ENCODE peak calls at places on chromosome 13, in eight cellular contexts. Y, D, C, B, R, K, V and U are unnamed samples.

GRCh38 chr13:80040219-80040976 is 300.5 kb downstream of the SPRY2 start:
- DNase-seq in K (no peak), Y (no peak), V (peak), D (peak), B (no peak), R (no peak), C (no peak), U (peak)

GRCh38 chr13:102700088-102701031 is 5.5 kb upstream of the METTL21C start:
- DNase-seq in K (no peak), V (no peak), B (no peak), D (no peak), Y (no peak), R (no peak), C (no peak), U (no peak)

GRCh38 chr13:23392925-23393645 is 40.4 kb downstream of the SACS start:
- DNase-seq in Y (no peak), V (no peak), C (no peak), R (no peak), K (no peak), B (no peak), D (no peak), U (no peak)

GRCh38 chr13:110308377-110309158 is 1.5 kb downstream of the COL4A2 start:
- DNase-seq in R (no peak), C (peak), Y (no peak), V (peak), B (no peak), K (no peak), D (peak), U (peak)

GRCh38 chr13:70173236-70173959 is 65.1 kb upstream of the KLHL1 start:
- DNase-seq in V (peak), D (no peak), K (no peak), B (no peak), Y (no peak), C (no peak), R (no peak), U (no peak)

GRCh38 chr13:46168341-46168740 is 13.6 kb downstream of the LCP1 start:
- DNase-seq in Y (no peak), D (no peak), K (peak), V (no peak), B (no peak), R (peak), C (no peak), U (no peak)

GRCh38 chr13:112802808-112803207 is 113.0 kb downstream of the ATP11A start:
- DNase-seq in V (no peak), K (no peak), Y (no peak), C (no peak), D (no peak), B (no peak), R (no peak), U (no peak)

GRCh38 chr13:43145556-43145955 is 122.2 kb downstream of the DNAJC15 start:
- DNase-seq in B (no peak), K (no peak), C (no peak), D (no peak), V (no peak), Y (no peak), R (no peak), U (peak)

GRCh38 chr13:27442797-27443196 is 7.6 kb downstream of the MTIF3 start:
- DNase-seq in D (no peak), B (no peak), R (no peak), C (no peak), K (no peak), V (no peak), Y (no peak), U (no peak)

GRCh38 chr13:41065098-41065497 is 3.8 kb downstream of the WBP4 start:
- DNase-seq in R (no peak), V (peak), K (no peak), D (no peak), B (no peak), Y (no peak), C (no peak), U (no peak)

GRCh38 chr13:113666951-113667701 is at the start of gene GRK1:
- DNase-seq in C (peak), K (no peak), D (no peak), R (no peak), Y (no peak), B (no peak), V (no peak), U (no peak)

GRCh38 chr13:30312859-30313258 is 5.5 kb upstream of the KATNAL1 start:
- DNase-seq in B (no peak), K (no peak), R (no peak), C (no peak), V (no peak), Y (no peak), D (no peak), U (no peak)

GRCh38 chr13:24274452-24274971 is 34.9 kb upstream of the C1QTNF9 start:
- DNase-seq in C (no peak), R (peak), D (no peak), B (no peak), Y (no peak), K (peak), V (no peak), U (no peak)

GRCh38 chr13:80830431-80830830 is 489.5 kb upstream of the SPRY2 start:
- DNase-seq in D (no peak), Y (no peak), R (no peak), C (no peak), K (no peak), V (no peak), B (no peak), U (no peak)

GRCh38 chr13:109764474-109765292 is 21.7 kb downstream of the IRS2 start:
- DNase-seq in C (no peak), K (no peak), B (no peak), D (peak), R (no peak), V (no peak), Y (no peak), U (no peak)

GRCh38 chr13:20270163-20270865 is 38.2 kb upstream of the GJB6 start:
- DNase-seq in R (no peak), Y (no peak), D (peak), C (no peak), K (no peak), B (no peak), V (no peak), U (no peak)

GRCh38 chr13:114056205-114057013 is 76.0 kb downstream of the RASA3 start:
- DNase-seq in R (no peak), B (no peak), Y (no peak), C (no peak), V (no peak), K (no peak), D (no peak), U (no peak)

GRCh38 chr13:42068886-42069285 is 20.4 kb downstream of the DGKH start:
- DNase-seq in K (no peak), B (no peak), Y (no peak), V (no peak), C (no peak), R (no peak), D (no peak), U (no peak)

GRCh38 chr13:111561091-111561778 is 240.8 kb downstream of the TEX29 start:
- DNase-seq in K (no peak), R (no peak), D (no peak), Y (no peak), C (no peak), V (no peak), B (no peak), U (no peak)

GRCh38 chr13:27797228-27797624 is 4.9 kb downstream of the GSX1 start:
- DNase-seq in D (peak), Y (no peak), K (no peak), B (no peak), V (peak), R (no peak), C (peak), U (peak)

GRCh38 chr13:111877906-111878305 is 189.0 kb upstream of the SOX1 start:
- DNase-seq in K (no peak), R (no peak), D (no peak), Y (no peak), V (no peak), C (no peak), B (no peak), U (no peak)

GRCh38 chr13:113034451-113035208 is 65.6 kb downstream of the MCF2L start:
- DNase-seq in Y (no peak), C (peak), R (no peak), D (peak), V (peak), B (peak), K (no peak), U (peak)

GRCh38 chr13:51269039-51269438 is 46.8 kb downstream of the FAM124A start:
- DNase-seq in C (no peak), V (no peak), B (no peak), R (no peak), D (no peak), Y (no peak), K (no peak), U (no peak)

GRCh38 chr13:47288546-47288945 is 391.7 kb upstream of the HTR2A start:
- DNase-seq in V (no peak), R (no peak), D (no peak), K (no peak), C (no peak), B (no peak), Y (no peak), U (no peak)

GRCh38 chr13:40153516-40153915 is 498.1 kb downstream of the COG6 start:
- DNase-seq in C (no peak), D (no peak), V (no peak), R (no peak), B (no peak), K (no peak), Y (no peak), U (no peak)

GRCh38 chr13:43079392-43079931 is 56.1 kb downstream of the DNAJC15 start:
- DNase-seq in R (no peak), V (no peak), Y (no peak), C (no peak), D (no peak), B (no peak), K (no peak), U (no peak)

GRCh38 chr13:50422181-50423148 is 407.2 kb downstream of the KCNRG start:
- DNase-seq in K (no peak), B (no peak), Y (no peak), C (no peak), V (no peak), R (no peak), D (no peak), U (no peak)

GRCh38 chr13:25384747-25385270 is 13.0 kb downstream of the ATP8A2 start:
- DNase-seq in K (no peak), R (no peak), D (no peak), Y (no peak), C (no peak), V (no peak), B (no peak), U (no peak)

GRCh38 chr13:40445557-40445990 is 220.9 kb downstream of the FOXO1 start:
- DNase-seq in D (peak), R (no peak), B (no peak), C (no peak), Y (no peak), V (peak), K (no peak), U (no peak)

GRCh38 chr13:49635599-49636433 is 7.5 kb downstream of the ARL11 start:
- DNase-seq in C (no peak), V (no peak), B (no peak), D (no peak), R (no peak), Y (no peak), K (no peak), U (no peak)

GRCh38 chr13:80841346-80841882 is 500.5 kb upstream of the SPRY2 start:
- DNase-seq in Y (no peak), C (no peak), V (no peak), K (no peak), B (no peak), D (no peak), R (no peak), U (no peak)

GRCh38 chr13:66995366-66995663 is 234.8 kb downstream of the PCDH9 start:
- DNase-seq in D (no peak), B (no peak), R (no peak), C (no peak), K (no peak), V (no peak), Y (no peak), U (no peak)

GRCh38 chr13:74661851-74662250 is 527.6 kb upstream of the KLF12 start:
- DNase-seq in Y (no peak), R (no peak), B (no peak), D (no peak), K (no peak), V (no peak), C (no peak), U (no peak)